ENCODE peak calls at places on chromosomes 7 and 10, in seven cellular contexts. E is amniotic epithelial cell; V is fibroblast of mammary gland; Y is left cardiac atrium; G is NCI-H526; T is heart right ventricle; S is activated naive CD4-positive, alpha-beta T cell treated with anti-CD3 and anti-CD28 coated beads for 36 hours. D is an unnamed sample.

GRCh38 chr10:96642973-96643372 is 56.2 kb upstream of the TM9SF3 start:
- DNase-seq in E (no peak), V (peak; percentile 18), Y (peak; percentile 59), G (peak; percentile 60), T (peak; percentile 70), S (peak; percentile 92), D (peak; percentile 80)

GRCh38 chr7:155490697-155491628 is 33.0 kb downstream of the EN2 start:
- DNase-seq in E (no peak), V (peak; percentile 16), Y (peak; percentile 78), G (peak; percentile 77), T (peak; percentile 65), S (peak; percentile 55), D (no peak)

GRCh38 chr10:7340179-7340874 is 70.5 kb downstream of the SFMBT2 start:
- DNase-seq in E (no peak), V (peak; percentile 36), Y (no peak), G (no peak), T (peak; percentile 24), S (no peak), D (no peak)

GRCh38 chr10:82813856-82814255 is 938.9 kb downstream of the NRG3 start:
- DNase-seq in E (peak; percentile 54), V (peak; percentile 18), Y (no peak), G (no peak), T (no peak), S (no peak), D (no peak)

GRCh38 chr10:784759-785538 is 95.5 kb upstream of the DIP2C start:
- DNase-seq in E (peak; percentile 42), V (peak; percentile 80), Y (peak; percentile 81), G (peak; percentile 59), T (peak; percentile 46), S (peak; percentile 79), D (peak; percentile 84)

GRCh38 chr10:44824607-44825006 is 86.5 kb upstream of the TMEM72 start:
- DNase-seq in E (no peak), V (no peak), Y (no peak), G (no peak), T (no peak), S (no peak), D (no peak)

GRCh38 chr10:91798736-91799579 is 732 bp downstream of the TNKS2 start:
- DNase-seq in E (peak; percentile 38), V (peak; percentile 56), Y (no peak), G (peak; percentile 50), T (no peak), S (peak; percentile 49), D (no peak)

GRCh38 chr10:62819521-62819920 is 3.4 kb upstream of the EGR2 start:
- DNase-seq in E (no peak), V (peak; percentile 25), Y (no peak), G (peak; percentile 5), T (no peak), S (no peak), D (no peak)

GRCh38 chr7:148856035-148856881 is 27.8 kb downstream of the EZH2 start:
- DNase-seq in E (peak; percentile 22), V (peak; percentile 44), Y (peak; percentile 35), G (peak; percentile 80), T (no peak), S (peak; percentile 51), D (no peak)

GRCh38 chr10:90344226-90344625 is 513.6 kb downstream of the HTR7 start:
- DNase-seq in E (peak; percentile 55), V (peak; percentile 65), Y (no peak), G (no peak), T (no peak), S (no peak), D (no peak)

GRCh38 chr7:102472126-102473041 is 6.3 kb downstream of the POLR2J start:
- DNase-seq in E (no peak), V (no peak), Y (peak; percentile 18), G (no peak), T (peak; percentile 11), S (no peak), D (no peak)

GRCh38 chr7:75966209-75966961 is 28.0 kb downstream of the TMEM120A start:
- DNase-seq in E (no peak), V (peak; percentile 97), Y (peak; percentile 79), G (peak; percentile 35), T (peak; percentile 52), S (no peak), D (peak; percentile 63)

GRCh38 chr7:36037121-36037662 is 115.9 kb upstream of the EEPD1 start:
- DNase-seq in E (peak; percentile 97), V (peak; percentile 76), Y (peak; percentile 63), G (no peak), T (peak; percentile 52), S (no peak), D (peak; percentile 83)

GRCh38 chr7:151814400-151814914 is 62.5 kb downstream of the PRKAG2 start:
- DNase-seq in E (no peak), V (no peak), Y (no peak), G (no peak), T (no peak), S (no peak), D (no peak)

GRCh38 chr10:97858001-97858439 is 8.4 kb downstream of the GOLGA7B start:
- DNase-seq in E (peak; percentile 82), V (peak; percentile 26), Y (no peak), G (no peak), T (no peak), S (peak; percentile 21), D (no peak)

GRCh38 chr7:123752534-123752933 is 3.7 kb upstream of the WASL start:
- DNase-seq in E (no peak), V (no peak), Y (no peak), G (peak; percentile 27), T (no peak), S (no peak), D (no peak)

GRCh38 chr10:114172241-114172640 is 1.8 kb downstream of the CCDC186 start:
- DNase-seq in E (peak; percentile 46), V (peak; percentile 32), Y (no peak), G (no peak), T (no peak), S (no peak), D (no peak)

GRCh38 chr7:102119213-102119651 is 167.4 kb upstream of the SH2B2 start:
- DNase-seq in E (no peak), V (no peak), Y (no peak), G (peak; percentile 88), T (no peak), S (no peak), D (no peak)

GRCh38 chr10:3192856-3193635 is 20.5 kb upstream of the PITRM1 start:
- DNase-seq in E (peak; percentile 57), V (peak; percentile 78), Y (no peak), G (peak; percentile 70), T (no peak), S (peak; percentile 67), D (peak; percentile 76)

GRCh38 chr7:132422502-132423101 is 153.7 kb downstream of the PLXNA4 start:
- DNase-seq in E (no peak), V (peak; percentile 64), Y (no peak), G (no peak), T (no peak), S (no peak), D (no peak)

GRCh38 chr7:42617781-42618457 is 294.0 kb downstream of the C7orf25 start:
- DNase-seq in E (no peak), V (no peak), Y (no peak), G (no peak), T (no peak), S (no peak), D (no peak)

GRCh38 chr7:4958477-4959301 is at the start of gene MMD2:
- DNase-seq in E (no peak), V (no peak), Y (no peak), G (peak; percentile 34), T (no peak), S (no peak), D (no peak)

GRCh38 chr10:33258951-33259350 is 75.5 kb downstream of the NRP1 start:
- DNase-seq in E (peak; percentile 73), V (no peak), Y (no peak), G (no peak), T (no peak), S (no peak), D (no peak)

GRCh38 chr7:101517304-101517703 is 111.8 kb downstream of the MYL10 start:
- DNase-seq in E (no peak), V (no peak), Y (no peak), G (no peak), T (no peak), S (no peak), D (no peak)

GRCh38 chr7:80584778-80585177 is 53.7 kb upstream of the CD36 start:
- DNase-seq in E (peak; percentile 98), V (peak; percentile 60), Y (no peak), G (no peak), T (no peak), S (no peak), D (no peak)

GRCh38 chr10:1526427-1527055 is 210.8 kb downstream of the ADARB2 start:
- DNase-seq in E (no peak), V (no peak), Y (no peak), G (peak; percentile 15), T (no peak), S (no peak), D (no peak)

GRCh38 chr7:116525913-116526857 is 1.3 kb downstream of the CAV1 start:
- DNase-seq in E (peak; percentile 69), V (peak; percentile 81), Y (peak; percentile 84), G (peak; percentile 91), T (peak; percentile 88), S (peak; percentile 65), D (peak; percentile 14)

GRCh38 chr10:92751827-92752226 is 62.1 kb downstream of the HHEX start:
- DNase-seq in E (no peak), V (no peak), Y (no peak), G (no peak), T (no peak), S (no peak), D (no peak)

GRCh38 chr7:45075871-45076796 is 12.6 kb downstream of the NACAD start:
- DNase-seq in E (no peak), V (no peak), Y (no peak), G (no peak), T (no peak), S (no peak), D (no peak)

GRCh38 chr7:158606111-158606510 is 18.5 kb upstream of the PTPRN2 start:
- DNase-seq in E (peak; percentile 72), V (no peak), Y (no peak), G (no peak), T (no peak), S (no peak), D (no peak)

GRCh38 chr7:50151661-50152060 is 58.6 kb upstream of the ZPBP start:
- DNase-seq in E (no peak), V (no peak), Y (no peak), G (no peak), T (no peak), S (no peak), D (no peak)

GRCh38 chr7:7944619-7945282 is 23.8 kb upstream of the GLCCI1 start:
- DNase-seq in E (no peak), V (no peak), Y (no peak), G (no peak), T (no peak), S (peak; percentile 75), D (no peak)

GRCh38 chr10:1589257-1589656 is 148.1 kb downstream of the ADARB2 start:
- DNase-seq in E (no peak), V (no peak), Y (no peak), G (no peak), T (no peak), S (no peak), D (no peak)